ENCODE peak calls at places on chromosomes 5 and 9, in five cellular contexts. O, X, C, N and G are unnamed samples.

GRCh38 chr5:8729437-8729836 is 816.4 kb downstream of the SEMA5A start:
- DNase-seq in O (peak; percentile 35), X (no peak), C (no peak), N (no peak), G (no peak)

GRCh38 chr5:119373449-119373858 is 17.6 kb downstream of the TNFAIP8 start:
- DNase-seq in O (no peak), X (no peak), C (no peak), N (no peak), G (no peak)

GRCh38 chr5:60487885-60488425 is 212.0 kb downstream of the DEPDC1B start:
- DNase-seq in O (no peak), X (no peak), C (no peak), N (no peak), G (peak; percentile 81)

GRCh38 chr9:77521091-77521490 is 127.0 kb downstream of the GNA14 start:
- DNase-seq in O (peak; percentile 23), X (no peak), C (no peak), N (peak; percentile 60), G (no peak)

GRCh38 chr5:52560366-52560765 is 227.3 kb upstream of the ITGA1 start:
- DNase-seq in O (no peak), X (peak; percentile 3), C (peak; percentile 5), N (no peak), G (peak; percentile 13)

GRCh38 chr9:111662851-111663823 is 1.7 kb downstream of the GNG10 start:
- DNase-seq in O (no peak), X (no peak), C (peak; percentile 42), N (no peak), G (no peak)

GRCh38 chr5:127098246-127098645 is 24.9 kb upstream of the C5orf63 start:
- DNase-seq in O (no peak), X (no peak), C (no peak), N (no peak), G (no peak)

GRCh38 chr5:54861212-54861894 is 124.0 kb downstream of the ESM1 start:
- DNase-seq in O (peak; percentile 48), X (no peak), C (no peak), N (no peak), G (no peak)

GRCh38 chr5:54649041-54649504 is 131.5 kb downstream of the SNX18 start:
- DNase-seq in O (no peak), X (no peak), C (no peak), N (no peak), G (no peak)

GRCh38 chr5:133801955-133802751 is 166.3 kb downstream of the C5orf15 start:
- DNase-seq in O (peak; percentile 34), X (no peak), C (no peak), N (peak; percentile 61), G (no peak)

GRCh38 chr5:109844695-109845094 is 155.0 kb downstream of the MAN2A1 start:
- DNase-seq in O (peak; percentile 39), X (no peak), C (peak; percentile 45), N (no peak), G (no peak)

GRCh38 chr9:16315720-16316119 is 554.8 kb downstream of the BNC2 start:
- DNase-seq in O (peak; percentile 79), X (no peak), C (no peak), N (no peak), G (no peak)

GRCh38 chr9:129436751-129437625 is 183.9 kb downstream of the C9orf50 start:
- DNase-seq in O (peak; percentile 86), X (no peak), C (peak; percentile 12), N (peak; percentile 72), G (no peak)

GRCh38 chr9:107667700-107668099 is 178.1 kb upstream of the KLF4 start:
- DNase-seq in O (no peak), X (no peak), C (no peak), N (peak; percentile 34), G (no peak)

GRCh38 chr5:83720805-83721431 is at the start of gene HAPLN1:
- DNase-seq in O (peak; percentile 22), X (no peak), C (no peak), N (no peak), G (no peak)

GRCh38 chr9:4987996-4988421 is 2.9 kb downstream of the JAK2 start:
- DNase-seq in O (peak; percentile 81), X (peak; percentile 48), C (peak; percentile 33), N (no peak), G (no peak)

GRCh38 chr5:36690041-36690941 is 83.9 kb downstream of the SLC1A3 start:
- DNase-seq in O (peak; percentile 78), X (peak; percentile 81), C (peak; percentile 81), N (peak; percentile 79), G (no peak)
- H3K4me3 ChIP-seq in O (peak overlapping the region; percentile 54), X (peak overlapping the region; percentile 52), C (peak overlapping the region; percentile 41), N (peak overlapping the region; percentile 74), G (peak overlapping the region; percentile 26)

GRCh38 chr5:187617-188451 is 3.5 kb upstream of the LRRC14B start:
- DNase-seq in O (no peak), X (no peak), C (no peak), N (no peak), G (no peak)

GRCh38 chr5:189976-190365 is 1.3 kb upstream of the LRRC14B start:
- DNase-seq in O (no peak), X (no peak), C (no peak), N (no peak), G (no peak)

GRCh38 chr5:189486-189885 is 1.8 kb upstream of the LRRC14B start:
- DNase-seq in O (no peak), X (no peak), C (no peak), N (no peak), G (no peak)

GRCh38 chr5:190366-191035 is 794 bp upstream of the LRRC14B start:
- DNase-seq in O (no peak), X (no peak), C (no peak), N (no peak), G (no peak)

GRCh38 chr5:188488-189481 is 2.5 kb upstream of the LRRC14B start:
- DNase-seq in O (peak; percentile 87), X (peak; percentile 59), C (peak; percentile 70), N (peak; percentile 88), G (no peak)
- TF ChIP-seq CTCF in O (peak; percentile 96), X (peak; percentile 76), C (peak; percentile 84), N (peak; percentile 97), G (peak; percentile 86)

GRCh38 chr9:95491543-95492330 is 25.0 kb downstream of the PTCH1 start:
- DNase-seq in O (no peak), X (no peak), C (no peak), N (no peak), G (no peak)

GRCh38 chr9:95494416-95495371 is 22.1 kb downstream of the PTCH1 start:
- DNase-seq in O (no peak), X (no peak), C (no peak), N (no peak), G (peak; percentile 97)

GRCh38 chr9:95495529-95495928 is 21.2 kb downstream of the PTCH1 start:
- DNase-seq in O (no peak), X (no peak), C (no peak), N (no peak), G (no peak)

GRCh38 chr9:95495988-95496387 is 20.8 kb downstream of the PTCH1 start:
- DNase-seq in O (no peak), X (no peak), C (no peak), N (no peak), G (no peak)

DNA sequence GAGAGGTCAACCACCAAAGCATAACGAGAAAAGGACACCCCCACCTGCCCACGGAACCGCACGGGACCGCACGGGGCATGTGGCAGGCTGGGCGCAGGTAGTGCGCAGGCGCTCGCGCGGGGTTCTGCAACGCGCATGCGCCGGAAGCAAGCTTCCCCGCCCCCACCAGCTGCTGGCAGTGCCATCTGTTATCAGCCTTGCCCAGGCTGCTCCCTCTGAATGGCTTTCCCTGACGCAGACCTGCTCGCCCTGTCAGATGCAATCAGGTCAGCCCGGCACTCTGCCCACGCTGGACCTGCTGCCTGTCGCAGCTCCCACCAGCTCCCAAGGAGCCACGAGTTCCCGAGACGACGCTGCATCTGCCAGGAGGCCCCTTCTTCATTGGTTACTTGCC is 22.8 kb downstream of the PTCH1 start:
- DNase-seq in O (no peak), X (no peak), C (no peak), N (no peak), G (peak; percentile 67)
- H3K4me3 ChIP-seq in O (no peak overlapping the region), X (no peak overlapping the region), C (no peak overlapping the region), N (no peak overlapping the region), G (peak overlapping the region; percentile 49)

DNA sequence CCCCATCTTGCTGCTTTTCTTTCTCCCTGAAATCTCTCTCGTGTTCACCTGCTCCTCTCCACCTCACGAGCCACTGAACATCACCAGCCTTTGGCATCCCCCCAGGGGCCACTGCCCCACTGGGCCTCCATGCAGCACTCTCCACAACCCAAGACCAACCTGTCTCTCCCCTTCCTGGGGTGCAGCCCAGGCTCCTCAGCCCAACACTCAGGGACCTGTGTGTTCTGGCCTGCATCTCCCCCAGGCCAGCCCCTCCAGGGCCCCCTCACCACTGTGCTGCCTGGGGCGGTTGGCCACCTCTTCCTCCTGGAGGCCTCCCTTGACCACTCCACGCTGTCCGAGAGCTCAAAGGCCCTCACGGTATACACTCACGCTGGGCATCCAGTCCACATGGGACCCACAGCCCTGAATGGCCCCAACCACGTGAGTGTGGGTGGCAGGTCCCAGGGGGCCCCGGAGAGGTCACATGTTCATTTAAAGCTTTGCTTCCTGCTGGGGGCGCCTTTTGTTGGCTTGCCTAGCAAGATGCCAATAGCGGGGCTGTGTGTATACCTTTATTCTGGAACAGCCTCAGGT is 453 bp upstream of the DOK3 start:
- DNase-seq in O (no peak), X (no peak), C (no peak), N (no peak), G (no peak)
- TF ChIP-seq CTCF in O (no peak), X (no peak), C (no peak), N (no peak), G (no peak)

GRCh38 chr5:73274870-73275756 is 102.1 kb downstream of the TMEM174 start:
- DNase-seq in O (peak; percentile 31), X (no peak), C (no peak), N (no peak), G (no peak)
- H3K4me3 ChIP-seq in O (no peak overlapping the region), X (no peak overlapping the region), C (no peak overlapping the region), N (no peak overlapping the region), G (no peak overlapping the region)

DNA sequence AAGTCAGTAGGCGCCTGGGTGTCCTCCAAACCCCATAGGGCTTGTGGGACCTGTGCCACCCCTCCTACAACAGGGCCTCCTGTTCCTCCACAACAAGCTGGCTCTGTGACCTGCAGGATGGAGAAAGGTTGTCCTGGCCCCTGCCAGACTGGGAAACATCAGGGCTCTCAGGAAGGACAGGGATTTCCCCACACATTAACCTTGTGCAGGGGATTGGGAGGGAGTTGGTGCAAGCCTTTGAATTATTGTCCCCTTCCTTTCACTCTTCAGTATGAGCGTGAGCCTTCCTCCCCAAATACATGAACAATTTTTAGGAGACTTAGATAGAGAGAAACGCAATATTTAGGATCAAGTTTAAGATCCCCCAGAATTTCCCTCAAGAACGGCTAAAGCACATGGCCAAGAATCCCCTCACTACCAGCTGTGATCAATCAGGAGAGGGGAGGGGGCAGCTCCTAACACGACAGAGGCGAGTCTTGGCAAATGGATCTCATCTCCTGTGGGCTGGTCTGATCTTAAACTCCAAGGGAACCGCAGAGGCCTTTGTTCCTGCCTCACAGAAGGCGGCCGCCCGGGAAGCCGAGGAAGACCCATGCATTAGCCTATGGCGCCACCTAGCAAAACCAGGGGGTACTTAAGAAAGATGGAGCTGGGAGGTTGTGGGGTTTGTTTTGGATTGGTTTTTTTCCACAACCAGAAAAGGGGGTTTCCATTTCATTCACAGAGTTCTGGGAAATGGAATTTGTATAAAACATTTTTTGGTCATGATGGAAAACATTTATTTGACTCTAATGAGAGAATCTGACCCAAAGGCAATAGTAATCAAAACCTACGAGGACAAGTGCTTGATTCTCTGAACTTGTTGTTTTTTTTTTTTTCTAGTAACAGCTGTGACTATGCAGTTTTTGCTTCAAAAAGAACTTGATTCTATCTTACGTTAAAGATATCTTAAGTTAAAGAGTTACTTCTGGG is 36.1 kb upstream of the OSMR start:
- DNase-seq in O (peak; percentile 94), X (peak; percentile 75), C (peak; percentile 62), N (peak; percentile 80), G (peak; percentile 62)
- TF ChIP-seq CTCF in O (peak; percentile 97), X (peak; percentile 86), C (peak; percentile 88), N (peak; percentile 91), G (peak; percentile 84)

GRCh38 chr5:107615173-107615856 is 55.4 kb downstream of the EFNA5 start:
- DNase-seq in O (peak; percentile 26), X (no peak), C (peak; percentile 20), N (no peak), G (no peak)
- H3K4me3 ChIP-seq in O (no peak overlapping the region), X (no peak overlapping the region), C (no peak overlapping the region), N (no peak overlapping the region), G (no peak overlapping the region)